ENCODE peak calls at places on chromosomes 12 and 14, in four cellular contexts. W is AG09309, H is astrocyte of the spinal cord, Z is tibial nerve. B is an unnamed sample.

GRCh38 chr14:92649934-92650545 is 98.4 kb downstream of the LGMN start:
- DNase-seq in H (peak; percentile 51), Z (peak; percentile 68), W (peak; percentile 93), B (peak; percentile 72)

GRCh38 chr14:105919458-105920150 is 393.2 kb downstream of the TMEM121 start:
- DNase-seq in W (no peak), H (no peak), Z (no peak), B (no peak)

GRCh38 chr12:9052610-9053009 is 63.1 kb downstream of the A2M start:
- DNase-seq in H (no peak), W (no peak), Z (no peak), B (no peak)

GRCh38 chr14:90518075-90518940 is 121.5 kb downstream of the CALM1 start:
- DNase-seq in W (no peak), Z (no peak), H (no peak), B (no peak)

GRCh38 chr14:105486974-105487448 is 325 bp downstream of the CRIP1 start:
- DNase-seq in H (no peak), Z (no peak), W (no peak), B (peak; percentile 75)

GRCh38 chr12:29891792-29892191 is 108.0 kb upstream of the TMTC1 start:
- DNase-seq in Z (no peak), H (no peak), W (no peak), B (no peak)

GRCh38 chr14:74019408-74019714 is 212 bp downstream of the BBOF1 start:
- DNase-seq in H (no peak), Z (no peak), W (no peak), B (no peak)

GRCh38 chr14:104689620-104690265 is 325 bp downstream of the INF2 start:
- DNase-seq in Z (no peak), W (no peak), H (no peak), B (no peak)

GRCh38 chr12:40099423-40099853 is 6.4 kb downstream of the SLC2A13 start:
- DNase-seq in Z (no peak), H (no peak), W (no peak), B (no peak)

GRCh38 chr12:16583991-16584745 is 21.8 kb downstream of the LMO3 start:
- DNase-seq in H (peak; percentile 46), W (no peak), Z (no peak), B (no peak)

GRCh38 chr12:79662046-79662811 is 28.5 kb downstream of the PAWR start:
- DNase-seq in Z (no peak), W (no peak), H (no peak), B (no peak)

GRCh38 chr14:70888151-70888499 is 19.1 kb upstream of the PCNX1 start:
- DNase-seq in Z (no peak), H (no peak), W (no peak), B (no peak)

GRCh38 chr14:70887207-70888150 is 19.8 kb upstream of the PCNX1 start:
- DNase-seq in Z (no peak), H (peak; percentile 80), W (peak; percentile 57), B (no peak)

GRCh38 chr14:70886421-70887206 is 20.6 kb upstream of the PCNX1 start:
- DNase-seq in H (no peak), Z (no peak), W (no peak), B (no peak)

GRCh38 chr14:70889555-70889954 is 17.7 kb upstream of the PCNX1 start:
- DNase-seq in H (no peak), Z (no peak), W (no peak), B (no peak)

GRCh38 chr14:70888681-70889175 is 18.5 kb upstream of the PCNX1 start:
- DNase-seq in H (peak; percentile 54), W (peak; percentile 43), Z (no peak), B (no peak)
- H3K4me3 ChIP-seq in H (no peak overlapping the region), W (no peak overlapping the region), Z (no peak overlapping the region), B (no peak overlapping the region)

GRCh38 chr12:65881348-65881961 is 57.2 kb downstream of the HMGA2 start:
- DNase-seq in W (peak; percentile 63), Z (peak; percentile 30), H (peak; percentile 76), B (peak; percentile 41)
- H3K4me3 ChIP-seq in W (peak overlapping the region; percentile 21), Z (peak overlapping the region; percentile 33), H (peak overlapping the region; percentile 27), B (peak overlapping the region; percentile 56)

GRCh38 chr14:79568566-79568965 is 642.7 kb downstream of the DIO2 start:
- DNase-seq in Z (no peak), H (no peak), W (no peak), B (no peak)
- H3K4me3 ChIP-seq in Z (no peak overlapping the region), H (no peak overlapping the region), W (no peak overlapping the region), B (no peak overlapping the region)

DNA sequence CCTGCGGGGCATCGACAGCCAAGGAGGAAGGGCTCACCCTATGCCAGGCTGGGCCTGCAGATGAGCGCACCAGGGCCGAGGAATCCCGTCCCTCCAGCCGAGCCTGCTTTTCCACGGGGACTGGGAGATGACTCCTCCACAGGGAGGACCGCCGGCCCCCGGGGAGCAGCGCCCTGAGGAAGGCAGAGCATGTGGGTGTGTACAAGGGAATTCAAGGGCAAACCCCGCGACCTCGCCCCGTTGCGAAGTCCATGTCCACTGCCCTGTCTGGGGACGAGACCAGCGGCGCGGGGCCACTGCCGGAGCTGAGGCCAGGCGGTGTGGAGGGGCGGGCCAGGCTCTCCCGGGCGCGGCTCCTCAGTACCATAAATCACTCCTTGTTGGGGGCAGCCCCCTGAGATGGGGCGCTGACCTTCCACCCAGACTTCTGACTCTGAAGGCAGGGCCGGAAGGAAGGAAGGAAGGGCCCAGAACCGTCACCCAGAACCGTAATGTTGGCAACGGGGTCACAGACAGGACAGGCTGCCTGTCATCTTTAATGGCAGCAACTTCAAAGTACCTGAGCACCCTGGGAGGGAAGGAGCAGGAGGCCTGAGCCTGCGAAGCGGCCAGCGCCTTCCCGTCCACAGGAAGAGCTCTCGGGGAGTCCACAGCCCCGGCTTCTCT is 52.6 kb downstream of the RNF34 start:
- DNase-seq in H (no peak), Z (no peak), W (no peak), B (no peak)
- H3K4me3 ChIP-seq in H (no peak overlapping the region), Z (peak overlapping the region; percentile 16), W (no peak overlapping the region), B (peak overlapping the region; percentile 38)

DNA sequence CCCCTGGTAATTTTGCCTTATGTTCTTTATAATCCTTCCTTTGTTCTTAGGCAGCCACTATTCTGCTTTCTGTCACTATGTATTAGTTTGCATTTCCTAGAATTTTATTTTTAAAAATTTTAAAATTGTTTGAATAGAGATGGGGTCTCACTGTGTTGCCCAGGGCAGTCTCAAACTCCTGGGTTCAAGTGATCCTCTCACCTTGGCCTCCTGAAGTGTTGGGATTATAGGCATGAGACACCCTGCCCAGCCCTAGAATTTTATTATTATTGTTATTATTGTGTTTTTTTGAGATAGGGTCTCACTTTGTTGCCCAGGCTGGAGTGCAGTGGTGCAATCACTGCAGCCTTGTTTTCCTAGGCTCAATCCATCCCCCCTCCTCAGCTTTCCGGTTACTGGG is 2.6 kb downstream of the PTPN11 start:
- DNase-seq in H (no peak), W (no peak), Z (no peak), B (no peak)
- H3K4me3 ChIP-seq in H (no peak overlapping the region), W (no peak overlapping the region), Z (no peak overlapping the region), B (no peak overlapping the region)

DNA sequence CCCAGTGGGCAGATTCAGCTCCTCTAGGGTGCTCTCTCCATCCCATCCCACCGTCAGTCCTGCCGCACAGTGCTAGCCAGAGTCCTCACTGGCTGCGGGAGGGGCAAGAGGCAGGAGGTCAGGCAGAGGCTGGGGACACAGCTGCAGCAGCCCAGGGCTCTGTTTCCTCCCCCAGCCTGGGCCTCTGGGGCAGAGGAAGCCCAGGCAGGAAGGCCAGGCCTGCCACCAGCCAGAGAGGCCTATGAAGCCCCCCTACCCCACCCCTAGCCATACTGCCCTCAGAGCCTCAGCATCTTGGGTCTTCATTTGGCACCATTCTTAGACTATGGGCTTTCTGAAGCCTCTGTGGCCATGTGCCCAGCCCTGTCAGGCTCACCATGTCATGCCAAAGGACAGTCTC is 3.4 kb downstream of the ACVRL1 start:
- DNase-seq in H (no peak), Z (no peak), W (no peak), B (peak; percentile 63)
- H3K4me3 ChIP-seq in H (no peak overlapping the region), Z (no peak overlapping the region), W (no peak overlapping the region), B (peak overlapping the region; percentile 70)

GRCh38 chr12:92341333-92341691 is 195.7 kb upstream of the BTG1 start:
- DNase-seq in W (no peak), H (no peak), Z (no peak), B (no peak)
- H3K4me3 ChIP-seq in W (no peak overlapping the region), H (no peak overlapping the region), Z (no peak overlapping the region), B (no peak overlapping the region)

GRCh38 chr12:103958621-103959020 is 7.1 kb upstream of the TDG start:
- DNase-seq in W (no peak), H (no peak), Z (no peak), B (no peak)

GRCh38 chr12:103960567-103961227 is 5.0 kb upstream of the TDG start:
- DNase-seq in H (no peak), Z (no peak), W (no peak), B (no peak)

GRCh38 chr12:103956515-103957027 is 9.1 kb upstream of the TDG start:
- DNase-seq in Z (no peak), H (no peak), W (no peak), B (no peak)

GRCh38 chr12:103955811-103956514 is 9.7 kb upstream of the TDG start:
- DNase-seq in Z (no peak), H (peak; percentile 35), W (no peak), B (no peak)

DNA sequence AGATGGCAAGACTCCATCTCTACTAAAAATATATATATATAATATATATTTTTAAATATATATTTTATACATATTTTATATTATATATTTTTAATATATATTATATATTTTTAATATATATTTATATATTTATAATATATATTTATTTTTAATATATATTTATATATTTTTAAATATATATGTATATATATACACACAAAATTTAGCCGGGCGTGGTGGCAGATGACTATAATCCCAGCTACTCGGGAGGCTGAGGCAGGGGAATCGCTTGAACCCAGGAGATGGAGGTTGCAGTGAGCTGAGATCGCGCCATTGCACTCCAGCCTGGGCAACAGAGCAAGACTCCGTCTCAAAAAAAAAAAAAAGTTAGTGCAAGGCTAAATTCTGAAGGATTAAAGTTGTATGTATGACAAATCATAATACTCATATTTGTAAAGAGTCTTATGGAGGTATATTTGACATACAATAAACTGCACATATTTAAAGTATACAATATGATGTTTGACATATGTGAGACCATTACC is 7.7 kb upstream of the TDG start:
- DNase-seq in W (no peak), H (no peak), Z (no peak), B (no peak)
- H3K4me3 ChIP-seq in W (no peak overlapping the region), H (no peak overlapping the region), Z (peak overlapping the region; percentile 73), B (peak overlapping the region; percentile 99)

GRCh38 chr12:32504626-32505025 is 105.3 kb downstream of the FGD4 start:
- DNase-seq in Z (no peak), W (no peak), H (no peak), B (no peak)
- H3K4me3 ChIP-seq in Z (no peak overlapping the region), W (no peak overlapping the region), H (no peak overlapping the region), B (peak overlapping the region; percentile 65)

DNA sequence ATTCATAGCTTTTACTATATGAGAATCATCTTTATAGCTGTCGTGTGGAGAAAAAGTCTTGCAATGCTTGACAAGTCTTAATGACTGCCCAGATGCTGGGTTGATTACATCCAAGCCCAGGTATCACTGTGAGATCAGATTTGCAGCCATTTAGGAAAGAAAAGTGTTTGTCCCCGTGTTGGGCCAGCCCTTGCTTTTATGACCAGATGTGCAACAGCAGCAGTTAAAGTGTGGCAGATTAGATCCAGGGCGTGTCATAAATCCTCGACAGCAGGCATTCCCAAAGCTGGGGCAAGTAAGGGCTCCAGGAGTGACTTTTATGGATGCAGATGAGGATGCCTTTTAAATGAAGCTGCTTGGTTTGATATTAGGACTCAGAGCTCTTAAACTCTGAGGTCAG is 1.6 kb downstream of the SMOC1 start:
- DNase-seq in H (no peak), Z (no peak), W (no peak), B (no peak)
- H3K4me3 ChIP-seq in H (peak overlapping the region; percentile 57), Z (no peak overlapping the region), W (no peak overlapping the region), B (peak overlapping the region; percentile 75)

B was measured in psoas muscle.